ENCODE peak calls at places on chromosomes 6 and 20, in six cellular contexts. One of them, this sample, is unnamed. For H3K9me3, the result is how much of the 10 kb centered on the place peaks cover.

GRCh38 chr6:146913842-146914562 is 290.2 kb upstream of the STXBP5 start:
- DNase-seq in tibial artery: peak
- DNase-seq in CD8-positive, alpha-beta memory T cell: no peak
- DNase-seq in pancreas: peak
- DNase-seq in SJSA1: peak
- DNase-seq in heart left ventricle: peak
- DNase-seq in this sample: peak

GRCh38 chr6:31158863-31159855 is 770 bp downstream of the TCF19 start:
- DNase-seq in CD8-positive, alpha-beta memory T cell: peak
- DNase-seq in pancreas: no peak
- DNase-seq in tibial artery: no peak
- DNase-seq in heart left ventricle: no peak
- DNase-seq in SJSA1: no peak
- DNase-seq in this sample: no peak

GRCh38 chr6:47405273-47405672 is 72.3 kb upstream of the CD2AP start:
- DNase-seq in heart left ventricle: no peak
- DNase-seq in SJSA1: no peak
- DNase-seq in tibial artery: no peak
- DNase-seq in CD8-positive, alpha-beta memory T cell: no peak
- DNase-seq in pancreas: no peak
- DNase-seq in this sample: no peak

GRCh38 chr6:108630050-108630714 is 69.5 kb downstream of the FOXO3 start:
- DNase-seq in tibial artery: no peak
- DNase-seq in CD8-positive, alpha-beta memory T cell: no peak
- DNase-seq in pancreas: no peak
- DNase-seq in SJSA1: no peak
- DNase-seq in heart left ventricle: no peak
- DNase-seq in this sample: no peak

GRCh38 chr6:151692216-151692615 is 115.3 kb upstream of the ESR1 start:
- DNase-seq in CD8-positive, alpha-beta memory T cell: no peak
- DNase-seq in tibial artery: no peak
- DNase-seq in SJSA1: no peak
- DNase-seq in heart left ventricle: no peak
- DNase-seq in pancreas: no peak
- DNase-seq in this sample: no peak

GRCh38 chr20:53736757-53737403 is 143.2 kb upstream of the ZNF217 start:
- DNase-seq in CD8-positive, alpha-beta memory T cell: no peak
- DNase-seq in SJSA1: peak
- DNase-seq in pancreas: no peak
- DNase-seq in heart left ventricle: no peak
- DNase-seq in tibial artery: no peak
- DNase-seq in this sample: no peak

GRCh38 chr20:17617212-17617867 is 47.5 kb downstream of the DSTN start:
- DNase-seq in heart left ventricle: peak
- DNase-seq in CD8-positive, alpha-beta memory T cell: peak
- DNase-seq in tibial artery: peak
- DNase-seq in pancreas: peak
- DNase-seq in SJSA1: no peak
- DNase-seq in this sample: peak

GRCh38 chr6:110233769-110234374 is 53.6 kb downstream of the CDC40 start:
- DNase-seq in heart left ventricle: no peak
- DNase-seq in pancreas: no peak
- DNase-seq in SJSA1: peak
- DNase-seq in CD8-positive, alpha-beta memory T cell: no peak
- DNase-seq in tibial artery: no peak
- DNase-seq in this sample: no peak

GRCh38 chr6:161683400-161683799 is 409.5 kb upstream of the AGPAT4 start:
- DNase-seq in SJSA1: no peak
- DNase-seq in pancreas: peak
- DNase-seq in tibial artery: no peak
- DNase-seq in heart left ventricle: no peak
- DNase-seq in CD8-positive, alpha-beta memory T cell: no peak
- DNase-seq in this sample: no peak

GRCh38 chr6:119142051-119142450 is 63.6 kb upstream of the FAM184A start:
- DNase-seq in SJSA1: no peak
- DNase-seq in heart left ventricle: no peak
- DNase-seq in pancreas: no peak
- DNase-seq in CD8-positive, alpha-beta memory T cell: no peak
- DNase-seq in tibial artery: no peak
- DNase-seq in this sample: no peak

GRCh38 chr20:56004611-56005388 is 519 bp downstream of the CBLN4 start:
- DNase-seq in tibial artery: no peak
- DNase-seq in SJSA1: no peak
- DNase-seq in pancreas: peak
- DNase-seq in CD8-positive, alpha-beta memory T cell: no peak
- DNase-seq in heart left ventricle: no peak
- DNase-seq in this sample: no peak

GRCh38 chr6:13303668-13304017 is 24.7 kb downstream of the TBC1D7 start:
- DNase-seq in CD8-positive, alpha-beta memory T cell: no peak
- DNase-seq in heart left ventricle: peak
- DNase-seq in pancreas: no peak
- DNase-seq in tibial artery: peak
- DNase-seq in SJSA1: peak
- DNase-seq in this sample: peak

GRCh38 chr6:127518212-127518709 is 874 bp downstream of the MTCL3 start:
- DNase-seq in CD8-positive, alpha-beta memory T cell: no peak
- DNase-seq in pancreas: no peak
- DNase-seq in tibial artery: no peak
- DNase-seq in heart left ventricle: no peak
- DNase-seq in SJSA1: no peak
- DNase-seq in this sample: no peak

GRCh38 chr6:19837511-19838441 is 606 bp downstream of the ID4 start:
- DNase-seq in pancreas: peak
- DNase-seq in tibial artery: peak
- DNase-seq in heart left ventricle: peak
- DNase-seq in SJSA1: peak
- DNase-seq in CD8-positive, alpha-beta memory T cell: no peak
- DNase-seq in this sample: peak

GRCh38 chr6:11974089-11974488 is 38.0 kb upstream of the HIVEP1 start:
- DNase-seq in CD8-positive, alpha-beta memory T cell: no peak
- DNase-seq in pancreas: no peak
- DNase-seq in heart left ventricle: no peak
- DNase-seq in tibial artery: no peak
- DNase-seq in SJSA1: no peak
- DNase-seq in this sample: no peak

GRCh38 chr20:9838035-9838377 is 870 bp downstream of the PAK5 start:
- DNase-seq in SJSA1: no peak
- DNase-seq in pancreas: no peak
- DNase-seq in CD8-positive, alpha-beta memory T cell: no peak
- DNase-seq in tibial artery: no peak
- DNase-seq in heart left ventricle: no peak
- DNase-seq in this sample: no peak

GRCh38 chr6:143596857-143597256 is 80.9 kb upstream of the PHACTR2 start:
- DNase-seq in tibial artery: peak
- DNase-seq in CD8-positive, alpha-beta memory T cell: no peak
- DNase-seq in heart left ventricle: no peak
- DNase-seq in SJSA1: no peak
- DNase-seq in pancreas: no peak
- DNase-seq in this sample: peak

GRCh38 chr6:89834884-89835792 is 5.5 kb downstream of the CASP8AP2 start:
- DNase-seq in tibial artery: no peak
- DNase-seq in CD8-positive, alpha-beta memory T cell: no peak
- DNase-seq in pancreas: no peak
- DNase-seq in SJSA1: no peak
- DNase-seq in heart left ventricle: no peak
- DNase-seq in this sample: no peak

GRCh38 chr6:12203001-12203400 is 87.2 kb upstream of the EDN1 start:
- DNase-seq in heart left ventricle: no peak
- DNase-seq in tibial artery: no peak
- DNase-seq in pancreas: no peak
- DNase-seq in CD8-positive, alpha-beta memory T cell: no peak
- DNase-seq in SJSA1: peak
- DNase-seq in this sample: no peak

GRCh38 chr6:164749126-164749758 is 560.2 kb downstream of the C6orf118 start:
- DNase-seq in heart left ventricle: no peak
- DNase-seq in CD8-positive, alpha-beta memory T cell: no peak
- DNase-seq in pancreas: no peak
- DNase-seq in tibial artery: no peak
- DNase-seq in SJSA1: no peak
- DNase-seq in this sample: peak

GRCh38 chr20:15380770-15381169 is 1043.4 kb upstream of the FLRT3 start:
- DNase-seq in tibial artery: no peak
- DNase-seq in CD8-positive, alpha-beta memory T cell: no peak
- DNase-seq in SJSA1: no peak
- DNase-seq in heart left ventricle: no peak
- DNase-seq in pancreas: no peak
- DNase-seq in this sample: no peak
- H3K9me3 ChIP-seq in tibial artery: under half
- H3K9me3 ChIP-seq in CD8-positive, alpha-beta memory T cell: under half
- H3K9me3 ChIP-seq in SJSA1: under half
- H3K9me3 ChIP-seq in heart left ventricle: under half
- H3K9me3 ChIP-seq in pancreas: under half
- H3K9me3 ChIP-seq in this sample: under half

GRCh38 chr6:37507690-37508421 is 8.2 kb upstream of the CCDC167 start:
- DNase-seq in heart left ventricle: no peak
- DNase-seq in CD8-positive, alpha-beta memory T cell: no peak
- DNase-seq in SJSA1: no peak
- DNase-seq in tibial artery: no peak
- DNase-seq in pancreas: no peak
- DNase-seq in this sample: no peak

GRCh38 chr6:37503486-37503980 is 3.8 kb upstream of the CCDC167 start:
- DNase-seq in tibial artery: no peak
- DNase-seq in heart left ventricle: no peak
- DNase-seq in CD8-positive, alpha-beta memory T cell: no peak
- DNase-seq in SJSA1: no peak
- DNase-seq in pancreas: no peak
- DNase-seq in this sample: no peak

GRCh38 chr6:37506479-37506878 is 6.8 kb upstream of the CCDC167 start:
- DNase-seq in tibial artery: no peak
- DNase-seq in pancreas: no peak
- DNase-seq in SJSA1: no peak
- DNase-seq in heart left ventricle: no peak
- DNase-seq in CD8-positive, alpha-beta memory T cell: no peak
- DNase-seq in this sample: no peak

GRCh38 chr6:37502703-37503485 is 3.2 kb upstream of the CCDC167 start:
- DNase-seq in SJSA1: no peak
- DNase-seq in pancreas: no peak
- DNase-seq in heart left ventricle: no peak
- DNase-seq in tibial artery: no peak
- DNase-seq in CD8-positive, alpha-beta memory T cell: peak
- DNase-seq in this sample: no peak

DNA sequence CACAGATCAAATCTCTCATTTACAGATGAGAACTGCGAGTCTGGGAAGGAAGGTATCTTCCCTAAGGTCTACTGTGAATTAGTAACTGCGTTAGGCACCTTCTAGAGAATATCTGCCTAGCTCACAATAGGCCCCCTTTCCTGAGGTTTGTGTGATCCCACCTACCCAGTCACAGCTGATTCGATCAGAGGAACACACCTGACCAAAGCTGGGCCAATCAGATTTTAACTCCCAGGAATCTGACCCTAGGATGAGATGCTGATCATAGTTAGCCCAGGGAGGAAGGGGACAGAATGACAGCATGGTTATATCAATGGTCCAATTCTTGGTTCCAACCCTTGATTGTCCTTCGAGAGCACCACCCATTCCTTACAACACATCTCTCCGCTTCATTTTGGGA is 7.4 kb upstream of the CCDC167 start:
- DNase-seq in pancreas: no peak
- DNase-seq in CD8-positive, alpha-beta memory T cell: no peak
- DNase-seq in heart left ventricle: no peak
- DNase-seq in SJSA1: no peak
- DNase-seq in tibial artery: no peak
- DNase-seq in this sample: no peak
- H3K9me3 ChIP-seq in pancreas: under half
- H3K9me3 ChIP-seq in CD8-positive, alpha-beta memory T cell: under half
- H3K9me3 ChIP-seq in heart left ventricle: under half
- H3K9me3 ChIP-seq in SJSA1: under half
- H3K9me3 ChIP-seq in tibial artery: under half
- H3K9me3 ChIP-seq in this sample: under half

GRCh38 chr6:68141190-68141589 is 493.9 kb upstream of the ADGRB3 start:
- DNase-seq in tibial artery: no peak
- DNase-seq in SJSA1: no peak
- DNase-seq in pancreas: no peak
- DNase-seq in CD8-positive, alpha-beta memory T cell: no peak
- DNase-seq in heart left ventricle: no peak
- DNase-seq in this sample: no peak

GRCh38 chr6:68144667-68145066 is 490.4 kb upstream of the ADGRB3 start:
- DNase-seq in SJSA1: no peak
- DNase-seq in CD8-positive, alpha-beta memory T cell: no peak
- DNase-seq in tibial artery: no peak
- DNase-seq in heart left ventricle: no peak
- DNase-seq in pancreas: no peak
- DNase-seq in this sample: no peak

GRCh38 chr6:68134796-68135195 is 500.3 kb upstream of the ADGRB3 start:
- DNase-seq in SJSA1: no peak
- DNase-seq in heart left ventricle: no peak
- DNase-seq in pancreas: no peak
- DNase-seq in CD8-positive, alpha-beta memory T cell: no peak
- DNase-seq in tibial artery: no peak
- DNase-seq in this sample: no peak

DNA sequence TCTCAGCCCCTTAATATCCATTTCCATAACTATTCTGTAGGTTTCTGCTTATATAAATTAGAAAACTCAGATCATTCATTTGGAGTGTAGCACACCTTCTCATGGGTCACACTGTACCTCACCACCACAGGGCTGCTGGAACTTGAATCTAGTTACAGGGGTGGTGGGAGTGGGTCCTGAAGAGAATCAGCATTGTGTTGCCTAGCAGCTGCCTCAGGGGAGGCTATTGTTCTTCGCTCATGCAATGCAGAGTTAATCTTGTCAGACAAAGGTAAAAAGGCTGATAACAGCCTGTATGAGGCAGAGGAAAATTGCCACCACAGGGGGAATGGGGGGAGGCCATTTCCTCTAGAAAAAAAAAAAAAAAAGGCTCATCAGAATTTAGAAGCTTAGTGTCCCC is 496.0 kb upstream of the ADGRB3 start:
- DNase-seq in pancreas: no peak
- DNase-seq in tibial artery: no peak
- DNase-seq in SJSA1: no peak
- DNase-seq in heart left ventricle: no peak
- DNase-seq in CD8-positive, alpha-beta memory T cell: no peak
- DNase-seq in this sample: no peak
- H3K9me3 ChIP-seq in pancreas: under half
- H3K9me3 ChIP-seq in tibial artery: under half
- H3K9me3 ChIP-seq in SJSA1: under half
- H3K9me3 ChIP-seq in heart left ventricle: under half
- H3K9me3 ChIP-seq in CD8-positive, alpha-beta memory T cell: under half
- H3K9me3 ChIP-seq in this sample: under half

GRCh38 chr6:41531016-41531415 is 15.2 kb upstream of the FOXP4 start:
- DNase-seq in CD8-positive, alpha-beta memory T cell: no peak
- DNase-seq in pancreas: no peak
- DNase-seq in heart left ventricle: no peak
- DNase-seq in SJSA1: no peak
- DNase-seq in tibial artery: no peak
- DNase-seq in this sample: no peak

GRCh38 chr6:41529049-41529448 is 17.1 kb upstream of the FOXP4 start:
- DNase-seq in CD8-positive, alpha-beta memory T cell: no peak
- DNase-seq in SJSA1: no peak
- DNase-seq in pancreas: no peak
- DNase-seq in tibial artery: no peak
- DNase-seq in heart left ventricle: no peak
- DNase-seq in this sample: no peak

GRCh38 chr6:41531591-41532582 is 14.3 kb upstream of the FOXP4 start:
- DNase-seq in pancreas: no peak
- DNase-seq in CD8-positive, alpha-beta memory T cell: peak
- DNase-seq in tibial artery: no peak
- DNase-seq in SJSA1: peak
- DNase-seq in heart left ventricle: no peak
- DNase-seq in this sample: no peak

GRCh38 chr6:41529970-41530369 is 16.2 kb upstream of the FOXP4 start:
- DNase-seq in CD8-positive, alpha-beta memory T cell: no peak
- DNase-seq in heart left ventricle: no peak
- DNase-seq in tibial artery: no peak
- DNase-seq in pancreas: no peak
- DNase-seq in SJSA1: no peak
- DNase-seq in this sample: no peak

GRCh38 chr6:41530476-41530875 is 15.7 kb upstream of the FOXP4 start:
- DNase-seq in pancreas: no peak
- DNase-seq in CD8-positive, alpha-beta memory T cell: no peak
- DNase-seq in SJSA1: no peak
- DNase-seq in heart left ventricle: no peak
- DNase-seq in tibial artery: no peak
- DNase-seq in this sample: no peak
- H3K9me3 ChIP-seq in pancreas: under half
- H3K9me3 ChIP-seq in CD8-positive, alpha-beta memory T cell: under half
- H3K9me3 ChIP-seq in SJSA1: under half
- H3K9me3 ChIP-seq in heart left ventricle: under half
- H3K9me3 ChIP-seq in tibial artery: under half
- H3K9me3 ChIP-seq in this sample: under half